ENCODE peak calls at places on chromosomes 6 and 20, in four cellular contexts. H, Q, C and P are unnamed samples.

GRCh38 chr20:63941282-63942060 is 14.7 kb downstream of the UCKL1 start:
- DNase-seq in H (peak; percentile 87), Q (peak; percentile 98), C (no peak), P (peak; percentile 83)

GRCh38 chr20:31496761-31497295 is 17.4 kb upstream of the HM13 start:
- DNase-seq in H (no peak), Q (no peak), C (peak; percentile 78), P (no peak)

GRCh38 chr20:50172347-50173013 is 18.1 kb upstream of the CEBPB start:
- DNase-seq in H (no peak), Q (peak; percentile 97), C (peak; percentile 82), P (no peak)

GRCh38 chr6:39080246-39080875 is 31.8 kb downstream of the GLP1R start:
- DNase-seq in H (no peak), Q (no peak), C (peak; percentile 8), P (no peak)

GRCh38 chr6:112228480-112229332 is 25.7 kb downstream of the LAMA4 start:
- DNase-seq in H (no peak), Q (no peak), C (no peak), P (no peak)

GRCh38 chr6:28727559-28728211 is 196.1 kb downstream of the TRIM27 start:
- DNase-seq in H (no peak), Q (no peak), C (no peak), P (no peak)

GRCh38 chr20:5448449-5449118 is 131.8 kb upstream of the PROKR2 start:
- DNase-seq in H (peak; percentile 22), Q (peak; percentile 86), C (peak; percentile 61), P (peak; percentile 59)

GRCh38 chr6:70675822-70676221 is 8.1 kb downstream of the SMAP1 start:
- DNase-seq in H (no peak), Q (no peak), C (no peak), P (no peak)

GRCh38 chr6:105318660-105319059 is 84.2 kb downstream of the PREP start:
- DNase-seq in H (no peak), Q (no peak), C (no peak), P (no peak)

GRCh38 chr6:101826678-101827077 is 433.2 kb downstream of the GRIK2 start:
- DNase-seq in H (no peak), Q (no peak), C (no peak), P (no peak)

GRCh38 chr20:49880724-49881445 is 34.4 kb downstream of the SPATA2 start:
- DNase-seq in H (no peak), Q (no peak), C (no peak), P (no peak)

GRCh38 chr6:28542440-28543293 is 17.0 kb downstream of the GPX5 start:
- DNase-seq in H (peak; percentile 9), Q (peak; percentile 98), C (peak; percentile 31), P (peak; percentile 88)

GRCh38 chr20:20465259-20465658 is 97.4 kb downstream of the INSM1 start:
- DNase-seq in H (no peak), Q (peak; percentile 84), C (no peak), P (no peak)

GRCh38 chr6:1522779-1523178 is 86.9 kb upstream of the FOXC1 start:
- DNase-seq in H (no peak), Q (no peak), C (no peak), P (no peak)

GRCh38 chr20:33443006-33443511 is 504 bp downstream of the SNTA1 start:
- DNase-seq in H (no peak), Q (peak; percentile 47), C (no peak), P (peak; percentile 24)

GRCh38 chr6:71252960-71253359 is 35.7 kb upstream of the OGFRL1 start:
- DNase-seq in H (no peak), Q (no peak), C (no peak), P (no peak)

GRCh38 chr20:52172392-52173047 is 19.1 kb downstream of the ZFP64 start:
- DNase-seq in H (no peak), Q (no peak), C (no peak), P (peak; percentile 75)

GRCh38 chr6:100194535-100194934 is 200.5 kb upstream of the MCHR2 start:
- DNase-seq in H (no peak), Q (no peak), C (no peak), P (peak; percentile 12)

GRCh38 chr6:139308936-139309603 is 17.3 kb upstream of the TXLNB start:
- DNase-seq in H (no peak), Q (no peak), C (no peak), P (no peak)

GRCh38 chr6:107115695-107116327 is 496 bp upstream of the BEND3 start:
- DNase-seq in H (no peak), Q (peak; percentile 81), C (peak; percentile 88), P (peak; percentile 64)

GRCh38 chr20:6185268-6185667 is 62.4 kb upstream of the FERMT1 start:
- DNase-seq in H (no peak), Q (peak; percentile 38), C (no peak), P (no peak)

GRCh38 chr6:80134065-80134464 is 27.6 kb downstream of the BCKDHB start:
- DNase-seq in H (no peak), Q (no peak), C (no peak), P (no peak)

GRCh38 chr6:136889271-136890193 is 32.6 kb upstream of the SLC35D3 start:
- DNase-seq in H (no peak), Q (no peak), C (no peak), P (no peak)

GRCh38 chr20:38804682-38805501 is 605 bp upstream of the PPP1R16B start:
- DNase-seq in H (peak; percentile 91), Q (peak; percentile 91), C (no peak), P (peak; percentile 85)

GRCh38 chr6:135358907-135359459 is 138.6 kb downstream of the AHI1 start:
- DNase-seq in H (no peak), Q (no peak), C (no peak), P (no peak)

GRCh38 chr6:39929733-39930461 is 4.4 kb downstream of the MOCS1 start:
- DNase-seq in H (no peak), Q (no peak), C (no peak), P (no peak)

GRCh38 chr6:22717906-22718305 is 148.5 kb downstream of the HDGFL1 start:
- DNase-seq in H (no peak), Q (no peak), C (no peak), P (no peak)

GRCh38 chr6:133553652-133554051 is 312.5 kb downstream of the EYA4 start:
- DNase-seq in H (no peak), Q (peak; percentile 76), C (peak; percentile 25), P (peak; percentile 44)

GRCh38 chr6:33249732-33250625 is 21.7 kb downstream of the VPS52 start:
- DNase-seq in H (no peak), Q (no peak), C (peak; percentile 34), P (no peak)

GRCh38 chr20:32893878-32894483 is 35.3 kb downstream of the EFCAB8 start:
- DNase-seq in H (no peak), Q (peak; percentile 90), C (peak; percentile 61), P (peak; percentile 25)

GRCh38 chr6:134936927-134937326 is 13.0 kb downstream of the ALDH8A1 start:
- DNase-seq in H (no peak), Q (no peak), C (no peak), P (no peak)

GRCh38 chr20:24972341-24972740 is 20.2 kb downstream of the APMAP start:
- DNase-seq in H (no peak), Q (no peak), C (no peak), P (no peak)

GRCh38 chr20:52785678-52786077 is 186.5 kb upstream of the TSHZ2 start:
- DNase-seq in H (no peak), Q (no peak), C (no peak), P (no peak)

GRCh38 chr20:11350126-11351005 is 567.3 kb upstream of the BTBD3 start:
- DNase-seq in H (no peak), Q (no peak), C (no peak), P (no peak)

GRCh38 chr6:135871296-135871695 is 19.8 kb downstream of the PDE7B start:
- DNase-seq in H (no peak), Q (no peak), C (no peak), P (no peak)

GRCh38 chr20:4916991-4917881 is 84.1 kb downstream of the SLC23A2 start:
- DNase-seq in H (no peak), Q (no peak), C (no peak), P (no peak)

GRCh38 chr6:121652726-121653623 is 217.5 kb downstream of the GJA1 start:
- DNase-seq in H (no peak), Q (no peak), C (no peak), P (no peak)

GRCh38 chr6:100160913-100161312 is 166.9 kb upstream of the MCHR2 start:
- DNase-seq in H (no peak), Q (peak; percentile 86), C (no peak), P (no peak)

GRCh38 chr6:43274916-43275597 is 23.0 kb upstream of the SLC22A7 start:
- DNase-seq in H (peak; percentile 13), Q (peak; percentile 38), C (no peak), P (no peak)

GRCh38 chr6:43274127-43274915 is 23.7 kb upstream of the SLC22A7 start:
- DNase-seq in H (no peak), Q (no peak), C (no peak), P (no peak)

GRCh38 chr6:43277083-43277642 is 20.9 kb upstream of the SLC22A7 start:
- DNase-seq in H (no peak), Q (no peak), C (no peak), P (no peak)

GRCh38 chr6:43276180-43277082 is 21.6 kb upstream of the SLC22A7 start:
- DNase-seq in H (peak; percentile 41), Q (peak; percentile 64), C (peak; percentile 86), P (peak; percentile 62)

GRCh38 chr6:43275782-43276179 is 22.3 kb upstream of the SLC22A7 start:
- DNase-seq in H (no peak), Q (peak; percentile 55), C (peak; percentile 61), P (no peak)
- H3K4me3 ChIP-seq in H (peak overlapping the region; percentile 66), Q (peak overlapping the region; percentile 78), C (peak overlapping the region; percentile 44), P (peak overlapping the region; percentile 27)

GRCh38 chr6:53241936-53242335 is 93.3 kb upstream of the GCM1 start:
- DNase-seq in H (no peak), Q (no peak), C (no peak), P (no peak)

GRCh38 chr6:53239526-53239925 is 90.9 kb upstream of the GCM1 start:
- DNase-seq in H (no peak), Q (no peak), C (no peak), P (peak; percentile 63)

GRCh38 chr6:53240139-53240538 is 91.5 kb upstream of the GCM1 start:
- DNase-seq in H (no peak), Q (no peak), C (no peak), P (no peak)

GRCh38 chr6:53238311-53238710 is 89.7 kb upstream of the GCM1 start:
- DNase-seq in H (no peak), Q (no peak), C (no peak), P (no peak)

GRCh38 chr6:53240763-53241162 is 92.1 kb upstream of the GCM1 start:
- DNase-seq in H (no peak), Q (no peak), C (no peak), P (no peak)
- H3K4me3 ChIP-seq in H (no peak overlapping the region), Q (no peak overlapping the region), C (no peak overlapping the region), P (no peak overlapping the region)

GRCh38 chr20:41046716-41047115 is 18.1 kb downstream of the TOP1 start:
- DNase-seq in H (no peak), Q (no peak), C (no peak), P (peak; percentile 43)
- H3K4me3 ChIP-seq in H (no peak overlapping the region), Q (no peak overlapping the region), C (no peak overlapping the region), P (no peak overlapping the region)

DNA sequence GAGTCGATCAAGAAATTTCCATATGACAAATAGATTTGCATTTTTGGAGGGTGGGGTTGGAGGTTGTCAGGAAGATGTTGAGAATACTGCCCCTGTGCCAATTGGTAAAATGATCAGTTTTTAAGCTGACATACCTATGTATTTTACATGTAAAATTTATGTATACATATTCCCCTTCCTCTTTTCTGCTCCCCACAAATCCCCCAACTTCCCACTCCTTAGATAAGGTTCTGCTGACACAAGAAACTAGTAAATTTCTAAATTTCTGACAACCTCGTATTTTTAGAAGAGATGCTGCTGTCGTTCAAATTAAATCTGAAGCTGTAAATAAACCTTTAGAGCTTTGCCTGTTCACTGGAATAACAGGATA is 521.0 kb downstream of the CD83 start:
- DNase-seq in H (no peak), Q (no peak), C (no peak), P (no peak)
- H3K4me3 ChIP-seq in H (no peak overlapping the region), Q (no peak overlapping the region), C (peak overlapping the region; percentile 45), P (no peak overlapping the region)